ENCODE peak calls at places on chromosomes 3 and 15, in eight cellular contexts. A is NAMALWA; O is breast epithelium; X is NCI-H187 treated with DMSO at 0.1 percent for 48 hours; G is T-helper 9 cell; B is activated effector memory CD4-positive, alpha-beta T cell treated with Interleukin-2 at 50 U/mL for 16 hours; C is GM12891; W is NCI-H82. K is an unnamed sample.

GRCh38 chr15:89406756-89407650 is 72.4 kb upstream of the POLG start:
- DNase-seq in A (no peak), O (no peak), X (no peak), G (no peak), B (no peak), C (no peak), W (no peak), K (no peak)

GRCh38 chr15:66101715-66102395 is 151.7 kb downstream of the MEGF11 start:
- DNase-seq in A (no peak), O (no peak), X (no peak), G (no peak), B (no peak), C (no peak), W (peak), K (no peak)

GRCh38 chr3:57675530-57675929 is 17.3 kb downstream of the DENND6A start:
- DNase-seq in A (no peak), O (no peak), X (no peak), G (no peak), B (no peak), C (no peak), W (no peak), K (no peak)

GRCh38 chr15:49435201-49435600 is 12.2 kb downstream of the FGF7 start:
- DNase-seq in A (no peak), O (no peak), X (no peak), G (no peak), B (no peak), C (no peak), W (no peak), K (no peak)

GRCh38 chr15:63028442-63029110 is 14.0 kb upstream of the TPM1 start:
- DNase-seq in A (no peak), O (no peak), X (no peak), G (no peak), B (no peak), C (no peak), W (no peak), K (no peak)

GRCh38 chr3:57274845-57275244 is 17.6 kb downstream of the ASB14 start:
- DNase-seq in A (no peak), O (no peak), X (no peak), G (no peak), B (no peak), C (no peak), W (no peak), K (no peak)

GRCh38 chr3:186990878-186991308 is 60.6 kb downstream of the ST6GAL1 start:
- DNase-seq in A (no peak), O (no peak), X (no peak), G (no peak), B (no peak), C (no peak), W (no peak), K (no peak)

GRCh38 chr3:120850326-120851295 is 57.4 kb upstream of the STXBP5L start:
- DNase-seq in A (no peak), O (no peak), X (peak), G (no peak), B (no peak), C (no peak), W (peak), K (peak)

GRCh38 chr3:156533205-156533604 is 21.7 kb downstream of the SSR3 start:
- DNase-seq in A (no peak), O (no peak), X (no peak), G (no peak), B (no peak), C (no peak), W (no peak), K (no peak)

GRCh38 chr15:43133429-43134156 is at the start of gene TMEM62:
- DNase-seq in A (peak), O (peak), X (no peak), G (peak), B (peak), C (peak), W (peak), K (peak)

GRCh38 chr15:59950603-59951388 is 53.3 kb upstream of the FOXB1 start:
- DNase-seq in A (no peak), O (no peak), X (no peak), G (no peak), B (no peak), C (no peak), W (no peak), K (no peak)

GRCh38 chr3:150922611-150923010 is 17.4 kb upstream of the MINDY4B start:
- DNase-seq in A (no peak), O (no peak), X (no peak), G (no peak), B (no peak), C (no peak), W (peak), K (no peak)

GRCh38 chr15:39947401-39948197 is 13.7 kb downstream of the EIF2AK4 start:
- DNase-seq in A (no peak), O (no peak), X (no peak), G (no peak), B (no peak), C (no peak), W (no peak), K (no peak)

GRCh38 chr3:192482391-192482790 is 244.9 kb downstream of the FGF12 start:
- DNase-seq in A (no peak), O (no peak), X (no peak), G (no peak), B (no peak), C (no peak), W (no peak), K (no peak)

GRCh38 chr3:157369712-157370447 is 66.8 kb upstream of the PTX3 start:
- DNase-seq in A (no peak), O (no peak), X (no peak), G (no peak), B (no peak), C (no peak), W (no peak), K (no peak)

GRCh38 chr3:99878005-99878404 is 60.3 kb downstream of the CMSS1 start:
- DNase-seq in A (no peak), O (no peak), X (no peak), G (no peak), B (no peak), C (no peak), W (no peak), K (no peak)

GRCh38 chr3:185750015-185750414 is 74.8 kb downstream of the IGF2BP2 start:
- DNase-seq in A (no peak), O (no peak), X (no peak), G (no peak), B (no peak), C (no peak), W (no peak), K (no peak)

GRCh38 chr3:137217733-137218132 is 259.9 kb downstream of the IL20RB start:
- DNase-seq in A (peak), O (no peak), X (no peak), G (no peak), B (no peak), C (no peak), W (peak), K (no peak)

GRCh38 chr15:19973718-19974117 is 567.9 kb downstream of the GOLGA6L6 start:
- DNase-seq in A (peak), O (no peak), X (no peak), G (no peak), B (no peak), C (no peak), W (peak), K (no peak)

GRCh38 chr15:23599053-23599452 is 33.6 kb downstream of the MKRN3 start:
- DNase-seq in A (no peak), O (no peak), X (no peak), G (no peak), B (no peak), C (no peak), W (no peak), K (no peak)

GRCh38 chr3:144995856-144996255 is 1024.2 kb downstream of the DIPK2A start:
- DNase-seq in A (no peak), O (no peak), X (no peak), G (no peak), B (no peak), C (no peak), W (no peak), K (no peak)

GRCh38 chr3:15520185-15520584 is 1.3 kb downstream of the COLQ start:
- DNase-seq in A (no peak), O (no peak), X (no peak), G (no peak), B (no peak), C (no peak), W (no peak), K (no peak)

GRCh38 chr3:100335137-100335833 is 728 bp downstream of the NIT2 start:
- DNase-seq in A (peak), O (no peak), X (no peak), G (no peak), B (no peak), C (peak), W (peak), K (peak)

GRCh38 chr3:160343132-160343531 is 55.9 kb downstream of the IFT80 start:
- DNase-seq in A (peak), O (no peak), X (no peak), G (no peak), B (no peak), C (no peak), W (peak), K (no peak)

GRCh38 chr3:148333091-148333490 is 364.6 kb upstream of the AGTR1 start:
- DNase-seq in A (no peak), O (no peak), X (no peak), G (no peak), B (no peak), C (no peak), W (no peak), K (no peak)

GRCh38 chr15:85778107-85778776 is 16.5 kb downstream of the KLHL25 start:
- DNase-seq in A (no peak), O (no peak), X (no peak), G (no peak), B (no peak), C (no peak), W (no peak), K (no peak)

GRCh38 chr3:22360197-22360596 is 609.2 kb upstream of the ZNF385D start:
- DNase-seq in A (no peak), O (no peak), X (no peak), G (no peak), B (no peak), C (no peak), W (no peak), K (no peak)

GRCh38 chr15:77126927-77127326 is 56.0 kb upstream of the TSPAN3 start:
- DNase-seq in A (no peak), O (no peak), X (no peak), G (no peak), B (no peak), C (no peak), W (peak), K (no peak)

K was measured in cerebellar nuclear complex.